ENCODE peak calls at places on chromosomes 7 and 10, in six cellular contexts. A is H4; H is BJ; U is upper lobe of right lung; B is cardiac muscle cell; F is activated naive CD8-positive, alpha-beta T cell treated with anti-CD3 and anti-CD28 coated beads, Interleukin-2, amount 50 U/mL, for 24 hours. I is an unnamed sample.

GRCh38 chr10:132705173-132705572 is 80.8 kb downstream of the NKX6-2 start:
- DNase-seq in A (no peak), H (no peak), U (peak), B (no peak), F (no peak), I (no peak)

GRCh38 chr10:91596821-91597396 is 36.0 kb downstream of the PPP1R3C start:
- DNase-seq in A (no peak), H (no peak), U (no peak), B (peak), F (no peak), I (no peak)

GRCh38 chr7:156969972-156970420 is 20.5 kb downstream of the NOM1 start:
- DNase-seq in A (no peak), H (no peak), U (no peak), B (peak), F (no peak), I (no peak)

GRCh38 chr7:151598045-151598444 is 78.3 kb upstream of the RHEB start:
- DNase-seq in A (peak), H (peak), U (no peak), B (peak), F (no peak), I (no peak)

GRCh38 chr7:44155191-44156185 is 14.4 kb upstream of the MYL7 start:
- DNase-seq in A (no peak), H (no peak), U (no peak), B (no peak), F (no peak), I (no peak)

GRCh38 chr10:44958196-44958896 is 1.3 kb upstream of the RASSF4 start:
- DNase-seq in A (no peak), H (peak), U (no peak), B (peak), F (no peak), I (no peak)

GRCh38 chr10:124092270-124093075 is 925 bp downstream of the CHST15 start:
- DNase-seq in A (no peak), H (no peak), U (peak), B (peak), F (peak), I (peak)

GRCh38 chr10:26571655-26572054 is 125.8 kb upstream of the PDSS1 start:
- DNase-seq in A (no peak), H (no peak), U (no peak), B (no peak), F (no peak), I (no peak)

GRCh38 chr7:157874870-157875229 is 538.0 kb downstream of the DNAJB6 start:
- DNase-seq in A (no peak), H (no peak), U (no peak), B (no peak), F (no peak), I (peak)

GRCh38 chr10:111116211-111116610 is 39.4 kb downstream of the ADRA2A start:
- DNase-seq in A (no peak), H (no peak), U (peak), B (no peak), F (no peak), I (no peak)

GRCh38 chr10:10891437-10891836 is 126.2 kb upstream of the CELF2 start:
- DNase-seq in A (no peak), H (peak), U (no peak), B (peak), F (no peak), I (no peak)

GRCh38 chr10:60576130-60577069 is 186.7 kb upstream of the ANK3 start:
- DNase-seq in A (no peak), H (no peak), U (no peak), B (no peak), F (no peak), I (no peak)

GRCh38 chr10:122445904-122446303 is 8.5 kb upstream of the ARMS2 start:
- DNase-seq in A (no peak), H (no peak), U (no peak), B (no peak), F (no peak), I (no peak)

GRCh38 chr7:30330134-30331111 is 46.0 kb downstream of the ZNRF2 start:
- DNase-seq in A (peak), H (no peak), U (no peak), B (no peak), F (no peak), I (peak)

GRCh38 chr10:72563327-72563932 is 62.4 kb downstream of the MICU1 start:
- DNase-seq in A (no peak), H (no peak), U (no peak), B (no peak), F (no peak), I (no peak)

GRCh38 chr7:104363355-104363754 is 35.0 kb downstream of the LHFPL3 start:
- DNase-seq in A (no peak), H (no peak), U (no peak), B (no peak), F (no peak), I (no peak)

GRCh38 chr10:35103887-35104286 is 13.7 kb upstream of the CUL2 start:
- DNase-seq in A (no peak), H (no peak), U (no peak), B (no peak), F (no peak), I (no peak)

GRCh38 chr10:77146937-77147336 is 490.7 kb downstream of the KCNMA1 start:
- DNase-seq in A (no peak), H (no peak), U (no peak), B (no peak), F (no peak), I (no peak)

GRCh38 chr7:138186951-138187351 is 110.7 kb downstream of the AKR1D1 start:
- DNase-seq in A (peak), H (no peak), U (no peak), B (peak), F (no peak), I (no peak)

GRCh38 chr7:116213361-116214155 is 3.2 kb downstream of the TES start:
- DNase-seq in A (peak), H (no peak), U (no peak), B (peak), F (no peak), I (no peak)

GRCh38 chr10:4243651-4244050 is 458.6 kb upstream of the KLF6 start:
- DNase-seq in A (peak), H (peak), U (no peak), B (peak), F (no peak), I (no peak)

GRCh38 chr7:129959480-129960332 is 6.9 kb upstream of the UBE2H start:
- DNase-seq in A (no peak), H (no peak), U (peak), B (peak), F (no peak), I (no peak)

GRCh38 chr7:133582766-133583523 is 330.1 kb downstream of the EXOC4 start:
- DNase-seq in A (no peak), H (peak), U (no peak), B (peak), F (no peak), I (no peak)

GRCh38 chr10:28105561-28105960 is 106.7 kb upstream of the ODAD2 start:
- DNase-seq in A (no peak), H (no peak), U (no peak), B (no peak), F (no peak), I (no peak)

GRCh38 chr10:43808136-43808535 is 159.5 kb upstream of the ZNF32 start:
- DNase-seq in A (no peak), H (no peak), U (no peak), B (no peak), F (no peak), I (peak)

GRCh38 chr7:112986256-112987031 is 100.2 kb downstream of the GPR85 start:
- DNase-seq in A (peak), H (peak), U (no peak), B (peak), F (no peak), I (no peak)

GRCh38 chr10:22681783-22682183 is 32.6 kb downstream of the PIP4K2A start:
- DNase-seq in A (peak), H (no peak), U (no peak), B (peak), F (no peak), I (peak)

GRCh38 chr10:46215426-46215825 is 71.4 kb upstream of the ANTXRL start:
- DNase-seq in A (no peak), H (no peak), U (peak), B (no peak), F (no peak), I (no peak)

GRCh38 chr10:132642732-132643008 is 105.1 kb downstream of the INPP5A start:
- DNase-seq in A (no peak), H (no peak), U (no peak), B (no peak), F (no peak), I (no peak)

GRCh38 chr7:17523813-17524741 is 225.6 kb downstream of the AHR start:
- DNase-seq in A (peak), H (no peak), U (peak), B (peak), F (no peak), I (peak)

GRCh38 chr10:89458289-89458688 is 43.9 kb downstream of the IFIT5 start:
- DNase-seq in A (peak), H (peak), U (no peak), B (peak), F (no peak), I (no peak)

GRCh38 chr10:50928190-50928552 is 42.7 kb upstream of the A1CF start:
- DNase-seq in A (no peak), H (no peak), U (no peak), B (no peak), F (no peak), I (no peak)

GRCh38 chr10:132096223-132096622 is 30.5 kb downstream of the JAKMIP3 start:
- DNase-seq in A (peak), H (peak), U (no peak), B (peak), F (no peak), I (no peak)

I was measured in DND-41.